ENCODE peak calls at places on chromosomes 16 and 17, in seven cellular contexts. One of them, this sample, is unnamed. For H3K4me1, the result is how much of the 10 kb centered on the place peaks cover.

GRCh38 chr17:27343972-27344607 is 50.2 kb downstream of the WSB1 start:
- DNase-seq in IMR-90: no peak
- DNase-seq in mesenchymal stem cell: no peak
- DNase-seq in mesendoderm: no peak
- DNase-seq in neuronal stem cell: no peak
- DNase-seq in H1: no peak
- DNase-seq in H9: no peak
- DNase-seq in this sample: no peak

GRCh38 chr16:5017678-5017969 is 16.1 kb downstream of the NAGPA start:
- DNase-seq in IMR-90: no peak
- DNase-seq in mesenchymal stem cell: no peak
- DNase-seq in mesendoderm: no peak
- DNase-seq in neuronal stem cell: no peak
- DNase-seq in H1: no peak
- DNase-seq in H9: no peak
- DNase-seq in this sample: no peak

GRCh38 chr16:84286568-84287220 is 8.0 kb upstream of the WFDC1 start:
- DNase-seq in IMR-90: peak
- DNase-seq in mesenchymal stem cell: peak
- DNase-seq in mesendoderm: no peak
- DNase-seq in neuronal stem cell: no peak
- DNase-seq in H1: no peak
- DNase-seq in H9: no peak
- DNase-seq in this sample: no peak

GRCh38 chr17:49748791-49749190 is 15.1 kb downstream of the FAM117A start:
- DNase-seq in IMR-90: no peak
- DNase-seq in mesenchymal stem cell: no peak
- DNase-seq in mesendoderm: no peak
- DNase-seq in neuronal stem cell: no peak
- DNase-seq in H1: no peak
- DNase-seq in H9: no peak
- DNase-seq in this sample: no peak

GRCh38 chr16:69610356-69610755 is 44.6 kb downstream of the NFAT5 start:
- DNase-seq in IMR-90: no peak
- DNase-seq in mesenchymal stem cell: no peak
- DNase-seq in mesendoderm: peak
- DNase-seq in neuronal stem cell: peak
- DNase-seq in H1: no peak
- DNase-seq in H9: no peak
- DNase-seq in this sample: peak

GRCh38 chr17:41254861-41255260 is 323 bp upstream of the KRTAP9-9 start:
- DNase-seq in IMR-90: peak
- DNase-seq in mesenchymal stem cell: no peak
- DNase-seq in mesendoderm: no peak
- DNase-seq in neuronal stem cell: no peak
- DNase-seq in H1: no peak
- DNase-seq in H9: no peak
- DNase-seq in this sample: no peak

GRCh38 chr17:74272731-74273201 is 1.3 kb upstream of the DNAI2 start:
- DNase-seq in IMR-90: no peak
- DNase-seq in mesenchymal stem cell: no peak
- DNase-seq in mesendoderm: no peak
- DNase-seq in neuronal stem cell: peak
- DNase-seq in H1: no peak
- DNase-seq in H9: no peak
- DNase-seq in this sample: no peak

GRCh38 chr17:1643999-1644492 is 1.5 kb downstream of the SCARF1 start:
- DNase-seq in IMR-90: no peak
- DNase-seq in mesenchymal stem cell: no peak
- DNase-seq in mesendoderm: no peak
- DNase-seq in neuronal stem cell: no peak
- DNase-seq in H1: no peak
- DNase-seq in H9: no peak
- DNase-seq in this sample: no peak

GRCh38 chr17:66444001-66444400 is 141.6 kb downstream of the PRKCA start:
- DNase-seq in IMR-90: no peak
- DNase-seq in mesenchymal stem cell: no peak
- DNase-seq in mesendoderm: no peak
- DNase-seq in neuronal stem cell: no peak
- DNase-seq in H1: no peak
- DNase-seq in H9: no peak
- DNase-seq in this sample: peak

GRCh38 chr17:73338050-73338491 is 26.3 kb upstream of the CDC42EP4 start:
- DNase-seq in IMR-90: peak
- DNase-seq in mesenchymal stem cell: peak
- DNase-seq in mesendoderm: no peak
- DNase-seq in neuronal stem cell: no peak
- DNase-seq in H1: no peak
- DNase-seq in H9: no peak
- DNase-seq in this sample: no peak

GRCh38 chr17:54864636-54865420 is 35.8 kb upstream of the TOM1L1 start:
- DNase-seq in IMR-90: no peak
- DNase-seq in mesenchymal stem cell: no peak
- DNase-seq in mesendoderm: no peak
- DNase-seq in neuronal stem cell: no peak
- DNase-seq in H1: no peak
- DNase-seq in H9: no peak
- DNase-seq in this sample: no peak

GRCh38 chr16:83272201-83272600 is 535.6 kb upstream of the HSBP1 start:
- DNase-seq in IMR-90: peak
- DNase-seq in mesenchymal stem cell: no peak
- DNase-seq in mesendoderm: no peak
- DNase-seq in neuronal stem cell: no peak
- DNase-seq in H1: no peak
- DNase-seq in H9: no peak
- DNase-seq in this sample: peak

GRCh38 chr17:43908111-43908721 is 880 bp upstream of the MPP2 start:
- DNase-seq in IMR-90: peak
- DNase-seq in mesenchymal stem cell: peak
- DNase-seq in mesendoderm: peak
- DNase-seq in neuronal stem cell: peak
- DNase-seq in H1: no peak
- DNase-seq in H9: peak
- DNase-seq in this sample: peak

GRCh38 chr17:75343007-75343406 is 53.8 kb upstream of the SLC25A19 start:
- DNase-seq in IMR-90: no peak
- DNase-seq in mesenchymal stem cell: no peak
- DNase-seq in mesendoderm: no peak
- DNase-seq in neuronal stem cell: no peak
- DNase-seq in H1: no peak
- DNase-seq in H9: no peak
- DNase-seq in this sample: no peak
- H3K4me1 ChIP-seq in IMR-90: under half
- H3K4me1 ChIP-seq in mesenchymal stem cell: under half
- H3K4me1 ChIP-seq in mesendoderm: under half
- H3K4me1 ChIP-seq in neuronal stem cell: under half
- H3K4me1 ChIP-seq in H1: under half
- H3K4me1 ChIP-seq in H9: under half
- H3K4me1 ChIP-seq in this sample: under half

DNA sequence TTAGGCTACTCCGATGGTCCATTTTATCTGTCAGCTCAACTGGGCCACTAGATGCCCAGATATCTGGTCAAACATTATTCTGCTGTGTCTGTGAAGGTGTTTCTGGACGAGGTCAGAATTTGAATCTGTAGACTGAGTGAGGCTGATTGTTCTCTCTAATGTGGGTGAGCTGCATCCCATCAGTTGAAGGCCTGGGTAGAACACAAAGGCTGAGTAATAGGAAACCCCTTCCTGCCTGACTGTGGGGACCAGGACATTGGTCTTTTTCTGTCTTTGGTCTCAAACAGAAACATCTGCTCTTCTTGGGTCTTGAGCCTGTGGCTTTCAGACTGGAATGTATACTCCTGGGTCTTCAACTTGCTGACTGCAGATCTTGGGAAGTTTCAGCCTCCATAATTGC is 19.5 kb upstream of the LRRC75A start:
- DNase-seq in IMR-90: no peak
- DNase-seq in mesenchymal stem cell: no peak
- DNase-seq in mesendoderm: no peak
- DNase-seq in neuronal stem cell: no peak
- DNase-seq in H1: no peak
- DNase-seq in H9: no peak
- DNase-seq in this sample: no peak
- H3K23ac ChIP-seq in IMR-90: no peak
- H3K23ac ChIP-seq in mesenchymal stem cell: no peak
- H3K23ac ChIP-seq in mesendoderm: no peak
- H3K23ac ChIP-seq in neuronal stem cell: no peak
- H3K23ac ChIP-seq in H1: no peak
- H3K23ac ChIP-seq in H9: no peak
- H3K23ac ChIP-seq in this sample: no peak

GRCh38 chr16:28067604-28068382 is 4.3 kb upstream of the GSG1L start:
- DNase-seq in IMR-90: peak
- DNase-seq in mesenchymal stem cell: no peak
- DNase-seq in mesendoderm: peak
- DNase-seq in neuronal stem cell: no peak
- DNase-seq in H1: no peak
- DNase-seq in H9: no peak
- DNase-seq in this sample: peak
- H3K4me1 ChIP-seq in IMR-90: under half
- H3K4me1 ChIP-seq in mesenchymal stem cell: under half
- H3K4me1 ChIP-seq in mesendoderm: under half
- H3K4me1 ChIP-seq in neuronal stem cell: under half
- H3K4me1 ChIP-seq in H1: under half
- H3K4me1 ChIP-seq in H9: under half
- H3K4me1 ChIP-seq in this sample: under half

GRCh38 chr16:3098459-3099394 is at the start of gene ZSCAN10:
- DNase-seq in IMR-90: no peak
- DNase-seq in mesenchymal stem cell: no peak
- DNase-seq in mesendoderm: peak
- DNase-seq in neuronal stem cell: no peak
- DNase-seq in H1: peak
- DNase-seq in H9: peak
- DNase-seq in this sample: no peak

GRCh38 chr16:3094289-3095027 is 4.6 kb downstream of the ZSCAN10 start:
- DNase-seq in IMR-90: peak
- DNase-seq in mesenchymal stem cell: peak
- DNase-seq in mesendoderm: peak
- DNase-seq in neuronal stem cell: no peak
- DNase-seq in H1: no peak
- DNase-seq in H9: no peak
- DNase-seq in this sample: peak

GRCh38 chr16:3096362-3096761 is 2.7 kb downstream of the ZSCAN10 start:
- DNase-seq in IMR-90: no peak
- DNase-seq in mesenchymal stem cell: no peak
- DNase-seq in mesendoderm: peak
- DNase-seq in neuronal stem cell: no peak
- DNase-seq in H1: no peak
- DNase-seq in H9: no peak
- DNase-seq in this sample: no peak

GRCh38 chr16:3097266-3097665 is 1.8 kb downstream of the ZSCAN10 start:
- DNase-seq in IMR-90: no peak
- DNase-seq in mesenchymal stem cell: no peak
- DNase-seq in mesendoderm: peak
- DNase-seq in neuronal stem cell: no peak
- DNase-seq in H1: no peak
- DNase-seq in H9: no peak
- DNase-seq in this sample: no peak

GRCh38 chr16:3095869-3096268 is 3.2 kb downstream of the ZSCAN10 start:
- DNase-seq in IMR-90: no peak
- DNase-seq in mesenchymal stem cell: no peak
- DNase-seq in mesendoderm: peak
- DNase-seq in neuronal stem cell: no peak
- DNase-seq in H1: no peak
- DNase-seq in H9: no peak
- DNase-seq in this sample: peak
- H3K23ac ChIP-seq in IMR-90: no peak
- H3K23ac ChIP-seq in mesenchymal stem cell: no peak
- H3K23ac ChIP-seq in mesendoderm: no peak
- H3K23ac ChIP-seq in neuronal stem cell: no peak
- H3K23ac ChIP-seq in H1: no peak
- H3K23ac ChIP-seq in H9: no peak
- H3K23ac ChIP-seq in this sample: no peak

GRCh38 chr17:81913394-81914102 is 2.3 kb upstream of the PCYT2 start:
- DNase-seq in IMR-90: no peak
- DNase-seq in mesenchymal stem cell: no peak
- DNase-seq in mesendoderm: no peak
- DNase-seq in neuronal stem cell: no peak
- DNase-seq in H1: no peak
- DNase-seq in H9: no peak
- DNase-seq in this sample: peak

GRCh38 chr17:81917565-81918332 is at the start of gene SIRT7:
- DNase-seq in IMR-90: peak
- DNase-seq in mesenchymal stem cell: peak
- DNase-seq in mesendoderm: peak
- DNase-seq in neuronal stem cell: peak
- DNase-seq in H1: no peak
- DNase-seq in H9: peak
- DNase-seq in this sample: peak

GRCh38 chr17:81914103-81914850 is 3.1 kb upstream of the PCYT2 start:
- DNase-seq in IMR-90: no peak
- DNase-seq in mesenchymal stem cell: no peak
- DNase-seq in mesendoderm: no peak
- DNase-seq in neuronal stem cell: no peak
- DNase-seq in H1: no peak
- DNase-seq in H9: no peak
- DNase-seq in this sample: no peak

GRCh38 chr17:81912441-81913309 is 1.5 kb upstream of the PCYT2 start:
- DNase-seq in IMR-90: no peak
- DNase-seq in mesenchymal stem cell: no peak
- DNase-seq in mesendoderm: no peak
- DNase-seq in neuronal stem cell: no peak
- DNase-seq in H1: no peak
- DNase-seq in H9: no peak
- DNase-seq in this sample: no peak

DNA sequence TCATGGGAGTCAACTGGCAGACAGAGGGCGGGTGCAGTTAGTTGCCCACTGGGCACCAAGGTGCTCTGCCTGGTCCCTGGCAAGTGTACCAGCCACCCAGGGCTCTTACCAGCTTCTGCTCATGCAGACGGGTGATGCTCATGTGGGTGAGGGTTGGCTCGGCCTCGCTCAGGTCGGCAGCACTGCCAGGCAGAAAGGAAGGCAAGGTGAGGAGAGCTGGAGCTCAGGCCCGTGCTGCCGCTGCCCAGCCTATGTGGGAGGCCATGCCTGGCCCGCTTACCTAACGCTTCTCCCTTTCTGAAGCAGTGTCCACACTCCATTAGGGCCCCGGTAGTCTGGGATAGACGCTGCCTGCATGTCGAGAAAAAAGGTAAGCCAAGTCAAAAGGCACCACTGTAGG is 2.6 kb downstream of the SIRT7 start:
- DNase-seq in IMR-90: no peak
- DNase-seq in mesenchymal stem cell: no peak
- DNase-seq in mesendoderm: no peak
- DNase-seq in neuronal stem cell: no peak
- DNase-seq in H1: no peak
- DNase-seq in H9: no peak
- DNase-seq in this sample: no peak
- H3K4me1 ChIP-seq in IMR-90: under half
- H3K4me1 ChIP-seq in mesenchymal stem cell: under half
- H3K4me1 ChIP-seq in mesendoderm: under half
- H3K4me1 ChIP-seq in neuronal stem cell: under half
- H3K4me1 ChIP-seq in H1: under half
- H3K4me1 ChIP-seq in H9: under half
- H3K4me1 ChIP-seq in this sample: under half

GRCh38 chr16:2025878-2026460 is 733 bp upstream of the NHERF2 start:
- DNase-seq in IMR-90: no peak
- DNase-seq in mesenchymal stem cell: no peak
- DNase-seq in mesendoderm: no peak
- DNase-seq in neuronal stem cell: no peak
- DNase-seq in H1: no peak
- DNase-seq in H9: no peak
- DNase-seq in this sample: no peak
- H3K23ac ChIP-seq in IMR-90: no peak
- H3K23ac ChIP-seq in mesenchymal stem cell: no peak
- H3K23ac ChIP-seq in mesendoderm: no peak
- H3K23ac ChIP-seq in neuronal stem cell: peak
- H3K23ac ChIP-seq in H1: no peak
- H3K23ac ChIP-seq in H9: no peak
- H3K23ac ChIP-seq in this sample: no peak

This sample was measured in trophoblast cell.